ENCODE peak calls at places on chromosomes 16 and 17, in nine cellular contexts. L is H9; Y is A549; J is astrocyte of the spinal cord; V is AG09319; R is glutamatergic neuron; N is AG04450; O is dermis microvascular lymphatic vessel endothelial cell; S is activated naive CD4-positive, alpha-beta T cell. F is an unnamed sample.

GRCh38 chr17:9247401-9247938 is 226.2 kb downstream of the NTN1 start:
- DNase-seq in S (no peak), J (no peak), V (no peak), Y (no peak), L (no peak), O (no peak), N (no peak), R (no peak), F (no peak)

GRCh38 chr17:6710317-6710716 is 2.9 kb downstream of the SLC13A5 start:
- DNase-seq in Y (no peak), S (no peak), J (no peak), R (no peak), O (peak), V (no peak), L (no peak), N (no peak), F (peak)

GRCh38 chr17:4562000-4562969 is 1.9 kb upstream of the GGT6 start:
- DNase-seq in O (no peak), N (no peak), L (no peak), Y (no peak), V (no peak), R (no peak), S (no peak), J (no peak), F (no peak)

GRCh38 chr16:77236063-77236511 is 36.9 kb downstream of the SYCE1L start:
- DNase-seq in N (peak), O (peak), Y (peak), J (peak), R (peak), S (peak), V (peak), L (peak), F (peak)

GRCh38 chr16:2811703-2812471 is 5.2 kb upstream of the PRSS21 start:
- DNase-seq in R (no peak), L (no peak), J (no peak), N (no peak), V (no peak), S (no peak), Y (no peak), O (no peak), F (no peak)

GRCh38 chr17:45430738-45431530 is 1.7 kb downstream of the ARHGAP27 start:
- DNase-seq in Y (no peak), S (no peak), O (no peak), R (no peak), N (no peak), L (peak), J (no peak), V (no peak), F (no peak)

GRCh38 chr16:77599793-77600415 is 122.4 kb upstream of the NUDT7 start:
- DNase-seq in L (no peak), J (peak), Y (peak), R (peak), V (no peak), O (peak), N (no peak), S (no peak), F (peak)

GRCh38 chr16:30786115-30786935 is 680 bp downstream of the ZNF629 start:
- DNase-seq in Y (peak), V (no peak), O (peak), S (no peak), R (peak), J (peak), N (no peak), L (no peak), F (peak)

GRCh38 chr16:57824880-57825279 is 22.6 kb upstream of the KIFC3 start:
- DNase-seq in Y (no peak), R (no peak), V (no peak), J (no peak), O (no peak), L (no peak), N (no peak), S (no peak), F (no peak)

GRCh38 chr17:5581655-5582054 is 2.7 kb downstream of the NLRP1 start:
- DNase-seq in V (no peak), N (no peak), R (no peak), Y (no peak), L (no peak), J (no peak), S (no peak), O (no peak), F (no peak)

GRCh38 chr16:88762258-88762870 is 22.7 kb downstream of the PIEZO1 start:
- DNase-seq in R (no peak), Y (no peak), L (no peak), O (no peak), S (no peak), V (no peak), N (no peak), J (no peak), F (no peak)

GRCh38 chr16:25078386-25078978 is 33.1 kb upstream of the LCMT1 start:
- DNase-seq in L (no peak), O (no peak), S (no peak), J (no peak), N (no peak), V (no peak), R (no peak), Y (no peak), F (no peak)

GRCh38 chr16:55835578-55835977 is 2.7 kb upstream of the CES1 start:
- DNase-seq in V (no peak), N (no peak), R (no peak), O (no peak), J (no peak), L (no peak), S (no peak), Y (no peak), F (no peak)

GRCh38 chr17:10713336-10713735 is 15.9 kb downstream of the ADPRM start:
- DNase-seq in O (no peak), Y (no peak), S (no peak), R (no peak), V (no peak), L (no peak), J (no peak), N (no peak), F (peak)